ENCODE peak calls at places on chromosomes 7 and 10, in five cellular contexts. A is uterus, X is choroid plexus epithelial cell, W is IMR-90, J is mammary epithelial cell. P is an unnamed sample.

GRCh38 chr7:107768263-107768662 is 24.3 kb downstream of the CBLL1 start:
- DNase-seq in A (no peak), X (no peak), W (no peak), J (peak), P (no peak)

GRCh38 chr10:74922921-74923320 is 96.5 kb downstream of the KAT6B start:
- DNase-seq in A (no peak), X (no peak), W (peak), J (peak), P (no peak)

GRCh38 chr7:77685219-77685618 is 11.0 kb upstream of the RSBN1L start:
- DNase-seq in A (no peak), X (no peak), W (no peak), J (peak), P (no peak)

GRCh38 chr10:17454801-17455520 is 566 bp upstream of the ST8SIA6 start:
- DNase-seq in A (no peak), X (no peak), W (no peak), J (no peak), P (no peak)

GRCh38 chr7:7522421-7522820 is 13.3 kb downstream of the COL28A1 start:
- DNase-seq in A (no peak), X (no peak), W (peak), J (no peak), P (no peak)

GRCh38 chr10:96266118-96266770 is 5.1 kb downstream of the BLNK start:
- DNase-seq in A (no peak), X (no peak), W (no peak), J (no peak), P (no peak)

GRCh38 chr10:31590023-31590800 is 271.2 kb downstream of the ZEB1 start:
- DNase-seq in A (no peak), X (no peak), W (peak), J (no peak), P (no peak)

GRCh38 chr7:35729061-35729783 is 34.3 kb upstream of the HERPUD2 start:
- DNase-seq in A (no peak), X (no peak), W (no peak), J (no peak), P (no peak)

GRCh38 chr7:149874644-149875028 is 867 bp downstream of the ATP6V0E2 start:
- DNase-seq in A (no peak), X (no peak), W (no peak), J (no peak), P (no peak)

GRCh38 chr7:2033586-2034135 is 199.1 kb downstream of the MAD1L1 start:
- DNase-seq in A (no peak), X (no peak), W (no peak), J (no peak), P (no peak)

GRCh38 chr7:6271694-6272371 is 591 bp downstream of the CYTH3 start:
- DNase-seq in A (peak), X (no peak), W (no peak), J (no peak), P (no peak)

GRCh38 chr7:52897708-52898107 is 137.7 kb upstream of the POM121L12 start:
- DNase-seq in A (no peak), X (no peak), W (no peak), J (no peak), P (no peak)

GRCh38 chr10:58637372-58637771 is 124.7 kb downstream of the BICC1 start:
- DNase-seq in A (no peak), X (peak), W (no peak), J (peak), P (no peak)

GRCh38 chr7:150754950-150755349 is 17.7 kb downstream of the GIMAP5 start:
- DNase-seq in A (no peak), X (no peak), W (no peak), J (no peak), P (no peak)

GRCh38 chr10:76036410-76036940 is 605.1 kb downstream of the LRMDA start:
- DNase-seq in A (peak), X (peak), W (peak), J (peak), P (peak)

GRCh38 chr7:148356303-148356702 is 234.3 kb upstream of the C7orf33 start:
- DNase-seq in A (peak), X (no peak), W (no peak), J (no peak), P (no peak)

GRCh38 chr10:75957321-75957720 is 525.9 kb downstream of the LRMDA start:
- DNase-seq in A (no peak), X (no peak), W (no peak), J (no peak), P (no peak)

GRCh38 chr7:159075563-159076238 is 69.0 kb downstream of the VIPR2 start:
- DNase-seq in A (no peak), X (no peak), W (no peak), J (no peak), P (no peak)

GRCh38 chr10:117130346-117130745 is 7.7 kb downstream of the VAX1 start:
- DNase-seq in A (no peak), X (no peak), W (no peak), J (no peak), P (no peak)

GRCh38 chr7:100578246-100579183 is 4.8 kb upstream of the SAP25 start:
- DNase-seq in A (no peak), X (no peak), W (no peak), J (no peak), P (no peak)

GRCh38 chr7:13155188-13155587 is 467.8 kb downstream of the ARL4A start:
- DNase-seq in A (no peak), X (peak), W (peak), J (no peak), P (no peak)

GRCh38 chr10:75568721-75569120 is 137.3 kb downstream of the LRMDA start:
- DNase-seq in A (no peak), X (no peak), W (no peak), J (peak), P (no peak)

GRCh38 chr10:98459385-98459784 is 12.7 kb upstream of the HPS1 start:
- DNase-seq in A (no peak), X (no peak), W (no peak), J (no peak), P (no peak)

GRCh38 chr10:78896169-78896931 is 172.4 kb upstream of the ZMIZ1 start:
- DNase-seq in A (no peak), X (no peak), W (no peak), J (no peak), P (no peak)

GRCh38 chr7:39130740-39131538 is 153.2 kb downstream of the POU6F2 start:
- DNase-seq in A (no peak), X (no peak), W (no peak), J (no peak), P (no peak)

GRCh38 chr10:689433-690226 is at the start of gene DIP2C:
- DNase-seq in A (peak), X (peak), W (peak), J (peak), P (no peak)

GRCh38 chr10:688287-688620 is 1.2 kb downstream of the DIP2C start:
- DNase-seq in A (no peak), X (peak), W (no peak), J (peak), P (no peak)

GRCh38 chr10:688621-689426 is 644 bp downstream of the DIP2C start:
- DNase-seq in A (no peak), X (peak), W (peak), J (peak), P (no peak)

GRCh38 chr10:686155-686931 is 3.1 kb downstream of the DIP2C start:
- DNase-seq in A (no peak), X (no peak), W (no peak), J (no peak), P (no peak)

DNA sequence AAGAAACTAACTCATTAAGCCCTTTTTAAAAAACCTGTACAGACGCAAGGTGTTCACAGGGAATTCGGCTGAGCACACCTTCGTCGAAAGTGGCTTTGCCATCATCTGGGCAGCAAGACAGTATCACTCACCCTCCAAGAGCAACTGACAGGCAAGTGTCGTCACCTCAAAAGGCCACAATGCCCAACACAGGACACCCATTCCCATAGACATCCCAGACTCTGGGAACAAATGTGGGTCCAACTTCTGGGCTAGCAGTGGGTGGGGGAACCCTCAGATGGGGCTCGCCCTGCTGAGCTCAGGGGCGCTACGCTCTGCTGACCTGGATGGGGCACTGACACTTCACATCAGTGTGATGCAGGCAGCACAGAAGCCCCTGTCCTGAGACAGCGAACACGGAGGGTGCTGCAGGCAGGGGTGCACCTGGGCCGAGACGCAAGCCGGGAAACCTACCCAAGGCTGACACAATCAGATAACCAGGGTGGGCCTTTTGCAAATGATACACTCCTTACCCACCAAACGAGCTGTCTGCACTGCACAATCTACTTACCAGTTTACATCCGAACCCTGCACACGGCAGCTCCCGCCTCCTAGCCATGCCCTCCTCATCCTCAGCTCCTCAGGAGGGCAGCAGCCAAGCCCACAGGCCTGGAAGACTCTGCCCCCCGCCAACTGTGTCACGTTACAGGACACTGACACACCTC is 1.7 kb downstream of the DIP2C start:
- DNase-seq in A (no peak), X (no peak), W (no peak), J (no peak), P (no peak)
- H3K4me3 ChIP-seq in A (peak), X (peak), W (peak), J (no peak), P (peak)

DNA sequence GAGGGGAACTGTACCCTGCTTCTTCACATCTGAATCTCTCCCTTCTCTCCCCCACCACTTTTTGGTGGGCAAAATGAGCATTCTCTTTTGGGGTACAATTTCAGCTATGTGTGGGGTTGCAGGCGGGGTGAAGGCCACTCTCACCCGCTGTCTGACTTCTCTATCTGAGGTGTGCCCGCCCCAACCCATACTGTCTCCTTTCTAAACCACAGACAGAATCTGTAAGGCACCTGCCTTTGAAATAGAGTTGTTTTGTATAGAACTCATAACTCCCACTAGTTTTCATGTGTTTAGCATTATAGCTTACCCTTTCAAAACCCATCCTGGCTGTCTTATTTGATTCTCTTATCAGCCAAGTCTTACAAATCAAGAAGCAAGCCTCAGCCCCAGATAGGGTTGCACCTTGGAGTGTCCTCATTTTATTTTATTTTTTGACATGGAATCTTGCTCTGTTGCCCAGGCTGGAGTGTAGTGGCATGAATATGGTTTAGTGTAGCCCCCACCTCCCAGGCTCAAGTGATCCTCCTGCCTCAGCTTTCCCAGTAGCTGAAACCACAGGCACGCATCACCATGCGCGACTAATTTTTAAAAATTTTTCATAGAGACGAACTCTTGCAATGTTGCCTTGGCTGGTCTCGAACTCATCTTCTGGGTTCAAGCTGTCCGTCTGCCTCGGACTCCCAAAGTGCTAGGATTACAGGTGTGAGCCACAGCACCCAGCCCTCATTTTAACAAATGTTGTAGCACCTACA is 11.9 kb downstream of the TSPAN14 start:
- DNase-seq in A (no peak), X (no peak), W (no peak), J (no peak), P (no peak)
- H3K4me3 ChIP-seq in A (no peak), X (no peak), W (no peak), J (no peak), P (peak)

DNA sequence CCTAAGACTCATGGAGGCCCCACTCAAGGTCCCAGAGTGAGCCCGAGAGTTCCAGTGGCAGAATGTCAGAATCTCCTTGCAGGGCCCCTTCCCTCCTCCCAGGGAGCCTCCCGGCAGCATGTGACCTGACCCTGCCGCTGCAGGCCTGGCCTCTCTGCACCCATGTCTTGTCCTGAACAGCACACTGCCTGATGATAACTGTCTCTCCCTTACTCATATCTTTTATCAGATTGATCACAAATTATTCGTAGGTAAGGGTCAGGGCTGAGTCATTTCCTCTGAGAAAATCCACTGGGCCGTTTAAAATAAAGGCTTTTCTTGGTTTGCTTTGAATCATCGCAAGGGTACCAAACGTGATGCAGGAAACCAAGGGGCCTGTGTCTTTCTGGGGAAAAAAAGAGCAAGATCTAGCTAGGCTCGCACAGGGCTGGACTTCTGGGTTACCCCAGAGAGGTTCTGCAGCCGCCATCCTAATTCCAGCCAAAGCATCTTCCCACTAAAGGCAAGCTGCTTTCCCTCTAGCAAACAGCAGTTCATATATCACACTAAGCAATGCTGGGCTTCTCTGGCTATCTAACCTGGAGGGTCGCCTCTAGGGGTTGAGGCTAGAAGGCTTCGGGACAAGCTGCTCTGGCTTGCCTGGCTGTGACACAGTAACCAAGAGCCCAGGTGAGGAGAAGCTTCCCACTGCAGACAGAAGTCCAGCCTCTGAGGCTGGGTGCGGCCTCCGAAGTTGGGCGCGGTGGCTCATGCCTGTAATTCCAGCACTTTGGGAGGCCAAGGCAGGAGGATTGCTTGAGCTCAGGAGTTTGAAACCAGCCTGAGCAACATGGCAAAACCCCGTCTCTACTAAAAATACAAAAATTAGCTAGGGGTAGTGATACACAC is 104.9 kb downstream of the SPDYE5 start:
- DNase-seq in A (no peak), X (peak), W (peak), J (peak), P (no peak)
- H3K4me3 ChIP-seq in A (no peak), X (no peak), W (no peak), J (no peak), P (no peak)

GRCh38 chr7:43248553-43248952 is 136.1 kb downstream of the HECW1 start:
- DNase-seq in A (no peak), X (no peak), W (no peak), J (no peak), P (no peak)
- H3K4me3 ChIP-seq in A (no peak), X (peak), W (no peak), J (no peak), P (peak)

DNA sequence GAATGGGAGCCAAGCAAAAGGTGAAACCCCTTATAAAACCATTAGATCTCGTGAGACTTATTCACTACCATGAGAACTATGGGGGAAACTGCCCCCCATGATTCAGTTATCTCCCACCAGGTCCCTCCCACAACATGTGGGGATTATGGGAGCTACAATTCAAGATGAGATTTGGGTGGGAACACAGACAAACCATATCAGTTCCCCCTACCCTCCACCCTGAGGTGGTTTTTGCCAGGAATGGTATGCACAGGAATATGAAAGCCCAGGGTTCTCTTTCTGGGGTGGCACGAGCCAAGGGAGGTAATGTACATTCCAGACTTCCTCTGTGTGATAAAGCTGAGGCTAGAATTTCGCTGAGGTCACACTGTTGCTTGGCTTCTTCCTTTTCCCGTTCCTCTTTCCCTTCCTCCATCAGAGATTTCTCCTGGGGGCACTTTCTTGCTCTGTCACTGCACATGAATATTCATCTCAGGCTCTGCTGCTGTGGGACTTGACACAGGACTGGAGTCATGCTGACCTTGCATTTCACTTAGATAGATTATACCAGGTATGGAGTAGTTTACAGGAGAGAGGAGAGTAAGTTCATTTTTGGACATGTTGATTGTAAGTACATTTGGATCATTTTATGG is 347.0 kb upstream of the MTPN start:
- DNase-seq in A (no peak), X (no peak), W (no peak), J (no peak), P (no peak)
- H3K4me3 ChIP-seq in A (no peak), X (no peak), W (no peak), J (no peak), P (no peak)

DNA sequence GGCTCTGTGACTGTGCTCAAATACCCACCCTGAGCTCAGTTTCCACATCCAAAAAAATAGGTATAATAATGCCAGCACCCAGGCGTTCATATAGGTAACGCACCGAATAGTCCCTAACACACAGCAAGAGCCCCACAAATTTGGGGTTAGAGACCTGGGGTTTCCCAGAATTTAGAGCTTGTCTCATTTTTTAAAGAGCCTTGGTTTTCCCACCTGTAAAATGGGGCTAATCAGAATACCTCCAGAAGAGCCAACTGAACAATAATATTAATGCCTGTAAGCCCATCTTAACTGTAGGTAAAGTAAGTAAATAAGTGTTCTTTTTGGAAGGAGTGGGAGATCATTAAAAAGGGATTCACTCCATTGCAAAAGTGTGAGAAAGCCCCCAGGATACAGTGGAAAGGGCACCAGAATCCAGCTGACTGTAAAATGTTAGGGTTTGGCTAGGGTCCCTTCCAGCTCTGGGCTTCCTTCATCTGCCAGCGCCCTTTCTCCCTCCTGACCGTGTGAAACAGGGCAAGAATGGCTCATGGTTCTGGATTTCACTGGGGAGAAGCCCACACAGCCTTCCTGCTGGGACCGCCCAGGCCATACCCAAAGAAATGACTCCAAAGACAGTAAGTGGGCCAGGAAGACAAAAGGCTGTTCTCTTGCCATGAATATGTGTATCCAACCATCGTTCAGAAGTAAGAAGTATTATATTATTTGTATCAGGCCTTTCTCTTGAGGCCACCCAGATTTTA is 2.1 kb downstream of the MTURN start:
- DNase-seq in A (no peak), X (no peak), W (no peak), J (no peak), P (no peak)
- H3K4me3 ChIP-seq in A (peak), X (no peak), W (peak), J (peak), P (peak)

P was measured in thoracic aorta.